ENCODE peak calls at places on chromosomes 13 and 19, in four cellular contexts. S, E, A and W are unnamed samples.

GRCh38 chr13:53781941-53782340 is 753.3 kb downstream of the OLFM4 start:
- DNase-seq in S (no peak), E (no peak), A (no peak), W (no peak)

GRCh38 chr13:110533771-110534670 is 27.5 kb downstream of the RAB20 start:
- DNase-seq in S (no peak), E (peak), A (no peak), W (no peak)

GRCh38 chr19:47891923-47892666 is 6.0 kb upstream of the SULT2A1 start:
- DNase-seq in S (no peak), E (no peak), A (peak), W (no peak)

GRCh38 chr13:96179309-96179708 is 89.4 kb downstream of the HS6ST3 start:
- DNase-seq in S (no peak), E (no peak), A (no peak), W (no peak)

GRCh38 chr13:50387124-50387581 is 371.9 kb downstream of the KCNRG start:
- DNase-seq in S (peak), E (no peak), A (no peak), W (no peak)

GRCh38 chr13:113981201-113981605 is 7.3 kb upstream of the C13orf46 start:
- DNase-seq in S (no peak), E (peak), A (peak), W (no peak)

GRCh38 chr13:113532156-113532806 is 41.8 kb upstream of the DCUN1D2 start:
- DNase-seq in S (no peak), E (peak), A (no peak), W (no peak)

GRCh38 chr19:23314505-23315241 is 64.5 kb upstream of the ZNF724 start:
- DNase-seq in S (no peak), E (no peak), A (no peak), W (no peak)

GRCh38 chr13:22455036-22455435 is 725.7 kb upstream of the SGCG start:
- DNase-seq in S (no peak), E (no peak), A (no peak), W (no peak)

GRCh38 chr13:73039201-73040108 is 19.4 kb upstream of the KLF5 start:
- DNase-seq in S (no peak), E (no peak), A (no peak), W (no peak)

GRCh38 chr13:76229281-76229680 is 593.2 kb downstream of the LMO7 start:
- DNase-seq in S (no peak), E (no peak), A (no peak), W (no peak)

GRCh38 chr13:49503951-49504350 is 8.2 kb downstream of the PHF11 start:
- DNase-seq in S (no peak), E (no peak), A (no peak), W (no peak)

GRCh38 chr13:49935171-49936084 is 712 bp downstream of the SPRYD7 start:
- DNase-seq in S (peak), E (no peak), A (peak), W (peak)

GRCh38 chr13:112757759-112758086 is 67.9 kb downstream of the ATP11A start:
- DNase-seq in S (no peak), E (no peak), A (no peak), W (no peak)

GRCh38 chr19:41530761-41531301 is 45.1 kb upstream of the CEACAM21 start:
- DNase-seq in S (no peak), E (no peak), A (no peak), W (no peak)

GRCh38 chr19:33767898-33768413 is 28.7 kb upstream of the KCTD15 start:
- DNase-seq in S (no peak), E (no peak), A (peak), W (no peak)

GRCh38 chr19:5434970-5435641 is 20.1 kb upstream of the ZNRF4 start:
- DNase-seq in S (no peak), E (no peak), A (peak), W (no peak)

GRCh38 chr19:16476401-16476800 is 4.6 kb upstream of the EPS15L1 start:
- DNase-seq in S (no peak), E (no peak), A (no peak), W (no peak)

GRCh38 chr19:927044-927706 is 1.3 kb downstream of the ARID3A start:
- DNase-seq in S (no peak), E (no peak), A (no peak), W (no peak)

GRCh38 chr13:76887070-76887563 is 912 bp upstream of the KCTD12 start:
- DNase-seq in S (no peak), E (no peak), A (no peak), W (no peak)

GRCh38 chr13:82717249-82717648 is 1165.0 kb downstream of the SLITRK1 start:
- DNase-seq in S (no peak), E (no peak), A (peak), W (no peak)

GRCh38 chr13:59728896-59729545 is 434.7 kb downstream of the DIAPH3 start:
- DNase-seq in S (no peak), E (no peak), A (no peak), W (no peak)